ENCODE peak calls at places on chromosomes 16 and 17, in four cellular contexts. C, Z, P and I are unnamed samples.

GRCh38 chr17:58513391-58513912 is 986 bp downstream of the MTMR4 start:
- DNase-seq in C (no peak), Z (no peak), P (no peak), I (no peak)

GRCh38 chr17:18129041-18129502 is 20.5 kb downstream of the MYO15A start:
- DNase-seq in C (peak; percentile 25), Z (no peak), P (peak; percentile 42), I (peak; percentile 49)

GRCh38 chr17:39573447-39574298 is 34.0 kb downstream of the NEUROD2 start:
- DNase-seq in C (peak; percentile 63), Z (peak; percentile 91), P (peak; percentile 53), I (peak; percentile 60)

GRCh38 chr17:74759941-74760340 is 11.5 kb downstream of the NHERF1 start:
- DNase-seq in C (no peak), Z (peak; percentile 91), P (peak; percentile 77), I (no peak)

GRCh38 chr17:69819316-69820087 is 255.5 kb upstream of the KCNJ16 start:
- DNase-seq in C (peak; percentile 82), Z (no peak), P (no peak), I (peak; percentile 34)

GRCh38 chr17:9389116-9389515 is 186.5 kb downstream of the STX8 start:
- DNase-seq in C (peak; percentile 94), Z (no peak), P (no peak), I (peak; percentile 92)

GRCh38 chr16:81003610-81004460 is 2.9 kb downstream of the CMC2 start:
- DNase-seq in C (peak; percentile 33), Z (no peak), P (no peak), I (peak; percentile 53)

GRCh38 chr17:64074704-64075484 is 54.5 kb upstream of the ICAM2 start:
- DNase-seq in C (peak; percentile 79), Z (no peak), P (no peak), I (peak; percentile 75)

GRCh38 chr16:84735846-84736586 is 36.2 kb downstream of the USP10 start:
- DNase-seq in C (no peak), Z (no peak), P (no peak), I (no peak)

GRCh38 chr17:8187517-8188407 is 2.2 kb downstream of the BORCS6 start:
- DNase-seq in C (peak; percentile 100), Z (peak; percentile 99), P (peak; percentile 90), I (peak; percentile 100)

GRCh38 chr17:42016952-42017865 is at the start of gene DNAJC7:
- DNase-seq in C (peak; percentile 89), Z (peak; percentile 98), P (peak; percentile 88), I (peak; percentile 86)

GRCh38 chr16:69712914-69713581 is 13.3 kb downstream of the NQO1 start:
- DNase-seq in C (no peak), Z (no peak), P (peak; percentile 56), I (no peak)

GRCh38 chr16:85123891-85124635 is 11.8 kb upstream of the CIBAR2 start:
- DNase-seq in C (peak; percentile 94), Z (peak; percentile 78), P (peak; percentile 82), I (peak; percentile 84)

GRCh38 chr17:43755389-43755875 is 3.2 kb downstream of the SOST start:
- DNase-seq in C (no peak), Z (peak; percentile 95), P (no peak), I (no peak)

GRCh38 chr16:86072328-86073102 is 173.6 kb downstream of the IRF8 start:
- DNase-seq in C (peak; percentile 69), Z (peak; percentile 91), P (no peak), I (peak; percentile 70)

GRCh38 chr17:28315846-28316705 is 2.9 kb upstream of the TMEM97 start:
- DNase-seq in C (no peak), Z (no peak), P (no peak), I (no peak)

GRCh38 chr17:30389755-30390300 is 11.1 kb downstream of the CPD start:
- DNase-seq in C (peak; percentile 39), Z (no peak), P (no peak), I (peak; percentile 65)

DNA sequence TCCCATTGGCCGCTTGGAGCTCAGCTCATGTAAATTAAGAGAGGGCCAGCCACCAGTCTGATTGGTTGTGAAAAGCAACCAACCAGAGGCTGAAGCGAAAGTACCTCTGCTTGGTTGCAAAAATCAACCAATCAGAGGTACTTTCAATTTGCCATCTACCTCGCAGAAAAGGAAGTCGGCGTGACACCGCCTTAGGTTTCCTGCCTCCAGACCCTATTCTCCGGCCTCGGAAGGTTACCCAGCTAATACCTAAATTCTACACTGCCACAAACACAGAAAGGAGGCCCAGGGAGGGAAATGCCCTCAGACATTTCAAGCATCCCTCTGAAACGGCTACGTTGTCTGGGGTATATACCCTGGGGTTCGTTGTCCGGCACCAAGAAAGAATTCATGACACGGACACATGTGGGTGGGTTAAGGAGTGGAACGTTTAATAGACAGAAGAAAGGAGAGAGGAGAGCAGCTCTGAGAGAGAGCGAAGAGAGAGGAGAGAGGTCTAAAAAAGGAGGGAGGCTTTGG is 481.3 kb downstream of the TMEM114 start:
- DNase-seq in C (no peak), Z (no peak), P (no peak), I (no peak)
- H3K4me3 ChIP-seq in C (no peak overlapping the region), Z (no peak overlapping the region), P (no peak overlapping the region), I (no peak overlapping the region)

DNA sequence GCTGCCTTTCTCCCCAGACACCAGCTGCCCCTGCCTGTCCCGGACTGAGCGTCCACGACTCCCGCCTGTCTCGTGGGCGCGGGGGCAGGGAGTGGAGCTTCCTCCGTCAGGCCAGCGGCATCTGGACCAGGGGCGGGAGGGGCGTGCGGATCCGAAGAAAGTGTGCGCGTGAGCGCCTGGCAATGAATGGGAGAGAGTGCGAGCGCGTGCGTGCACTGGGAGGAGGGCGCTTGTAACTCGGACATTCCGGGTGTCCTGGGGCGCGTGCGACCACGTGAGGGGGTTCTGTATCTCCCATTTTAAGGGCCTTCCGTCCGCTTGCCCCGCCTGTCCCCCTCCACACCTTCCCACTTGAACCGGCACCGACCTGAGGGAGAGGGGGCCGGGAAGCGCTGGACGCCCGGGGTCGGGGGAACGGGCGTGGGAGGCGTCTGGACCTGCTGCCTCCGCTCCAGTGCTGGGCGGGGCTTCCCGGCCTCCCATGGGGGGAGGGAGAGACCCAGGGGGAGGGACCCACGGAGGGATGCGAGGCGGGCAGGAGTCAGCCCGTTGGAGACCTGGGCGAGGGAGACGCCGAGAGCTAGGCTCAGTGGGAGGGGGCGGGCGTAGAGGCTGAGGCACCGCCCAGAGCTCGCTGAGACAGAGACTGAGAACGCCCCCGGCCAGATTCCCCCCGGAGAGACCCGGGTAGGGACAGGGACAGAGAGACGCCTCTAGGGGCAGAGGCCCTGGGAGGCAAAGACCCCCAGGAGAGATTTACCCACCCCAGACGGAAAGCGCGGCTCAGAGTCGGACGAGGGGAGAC is at the start of gene KREMEN2:
- DNase-seq in C (no peak), Z (peak; percentile 93), P (no peak), I (no peak)
- TF ChIP-seq CTCF in C (no peak), Z (no peak), P (no peak), I (no peak)

DNA sequence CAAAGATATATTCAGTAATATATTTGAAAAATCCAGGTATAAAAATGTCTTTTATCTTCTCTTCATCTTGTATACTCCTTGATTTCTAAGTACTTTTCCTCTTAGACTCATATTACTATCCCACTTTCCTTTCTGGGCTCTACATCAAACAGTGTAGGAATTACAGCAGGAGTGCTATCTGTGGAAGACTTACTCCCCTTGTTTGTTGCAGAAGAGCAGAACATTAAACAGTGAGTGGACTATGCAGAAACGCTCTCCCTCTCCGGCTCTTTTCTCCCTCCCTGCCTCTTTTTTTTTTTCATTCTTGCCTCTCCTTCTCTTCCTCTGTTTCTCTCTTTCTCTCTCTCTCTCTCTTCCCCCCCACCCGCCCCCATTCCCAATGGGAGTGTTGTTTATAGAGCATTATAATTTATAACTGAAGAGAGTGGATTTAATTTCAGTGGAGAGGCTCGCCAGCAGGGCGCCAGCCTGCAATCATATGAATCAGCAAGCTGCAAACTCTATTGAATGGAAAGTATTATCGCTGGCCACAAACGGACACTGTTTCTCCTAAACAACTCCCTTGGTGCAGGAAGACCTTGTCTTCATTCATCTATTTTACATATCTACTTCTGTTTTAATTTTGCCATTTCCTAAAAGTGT is 242.3 kb upstream of the TBX2 start:
- DNase-seq in C (peak; percentile 44), Z (no peak), P (no peak), I (peak; percentile 73)
- H3K4me3 ChIP-seq in C (peak overlapping the region; percentile 20), Z (no peak overlapping the region), P (peak overlapping the region; percentile 10), I (peak overlapping the region; percentile 11)

DNA sequence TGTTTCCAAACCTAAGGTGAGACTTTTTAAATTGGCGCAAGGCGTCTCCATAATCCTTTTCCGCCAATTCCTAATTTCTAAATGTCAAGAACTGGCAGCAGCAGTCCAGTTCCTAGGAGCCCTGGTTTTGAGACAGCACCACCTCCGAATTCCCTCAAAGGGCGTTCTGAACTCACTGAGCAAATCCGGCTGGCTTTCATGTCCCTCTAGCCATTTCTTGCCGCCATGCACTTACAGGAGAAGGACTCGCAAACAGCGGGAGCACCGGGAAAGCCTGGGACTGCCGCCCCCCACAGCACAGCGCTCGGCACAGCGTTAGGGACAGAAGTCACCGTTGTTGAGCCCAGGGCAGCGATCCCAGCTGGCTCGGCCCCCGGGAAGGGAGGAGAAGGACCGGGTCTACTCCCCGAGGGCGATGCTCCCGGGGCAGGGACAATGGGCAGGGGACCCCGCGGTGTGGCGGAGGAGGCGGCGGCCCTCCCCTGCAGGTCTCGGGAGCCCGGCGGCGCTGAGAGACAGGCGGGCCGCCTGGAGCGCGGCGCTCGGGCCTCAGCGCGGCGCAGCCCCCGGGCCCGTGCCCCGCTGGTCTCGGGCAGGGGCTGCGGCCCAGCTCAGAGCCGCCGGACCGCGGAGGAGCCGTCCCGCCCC is 545 bp downstream of the ARHGAP17 start:
- DNase-seq in C (peak; percentile 59), Z (peak; percentile 83), P (peak; percentile 30), I (peak; percentile 45)
- TF ChIP-seq CTCF in C (no peak), Z (no peak), P (no peak), I (no peak)

DNA sequence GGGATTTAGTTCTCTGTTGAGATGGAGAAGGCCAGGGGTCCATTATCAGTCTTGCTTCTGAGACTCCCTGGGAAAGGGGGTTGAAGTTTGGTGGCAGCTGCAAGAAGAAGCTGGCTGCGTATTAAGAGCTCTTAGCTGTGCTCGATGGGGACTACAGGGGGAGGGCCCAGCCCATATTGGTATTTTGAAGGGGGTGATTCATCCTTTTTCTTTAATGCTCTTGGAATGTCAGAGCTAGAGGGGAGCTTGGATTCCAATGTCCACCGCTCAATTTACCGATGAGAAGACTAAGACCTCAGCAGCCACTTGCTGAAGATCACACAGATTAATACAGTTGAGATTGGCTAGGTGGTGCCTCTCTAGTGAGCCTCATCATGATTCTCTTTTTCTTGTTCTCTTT is 5.0 kb downstream of the NOG start:
- DNase-seq in C (peak; percentile 49), Z (no peak), P (no peak), I (peak; percentile 5)
- H3K4me3 ChIP-seq in C (no peak overlapping the region), Z (no peak overlapping the region), P (no peak overlapping the region), I (no peak overlapping the region)

DNA sequence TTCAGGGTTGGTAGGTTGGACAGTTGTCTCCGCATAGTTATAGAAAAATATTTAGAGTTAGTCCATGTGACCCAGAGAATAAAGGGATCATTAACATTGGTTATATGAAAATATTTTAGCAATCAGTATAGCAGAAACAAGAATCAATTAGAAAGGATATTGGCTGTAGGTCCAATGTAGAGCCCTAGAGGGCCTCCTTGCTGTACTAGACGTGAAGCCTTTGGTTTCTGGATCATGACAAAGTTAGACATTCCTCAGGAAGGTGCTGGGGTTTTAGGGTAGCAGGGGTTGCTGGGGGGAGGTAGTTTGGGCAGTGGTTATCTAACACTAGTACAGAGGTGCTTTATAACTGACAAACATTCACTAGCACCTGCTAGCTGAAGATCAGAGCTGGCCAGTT is 31.6 kb upstream of the ANKFN1 start:
- DNase-seq in C (no peak), Z (no peak), P (no peak), I (no peak)
- TF ChIP-seq CTCF in C (peak; percentile 54), Z (peak; percentile 74), P (no peak), I (peak; percentile 53)